ENCODE peak calls at places on chromosomes 12 and 14, in ten cellular contexts. Q is prostate gland, F is fibroblast of mammary gland, L is HFF-Myc, R is AG10803, O is SK-N-SH, U is foreskin fibroblast, G is GM23338, I is transverse colon, E is endothelial cell. Y is an unnamed sample.

GRCh38 chr14:52443506-52443905 is 108.8 kb downstream of the TXNDC16 start:
- DNase-seq in O (no peak), F (peak; percentile 44), I (no peak), G (no peak), E (no peak), R (peak; percentile 6), U (peak; percentile 53), L (no peak), Q (no peak), Y (no peak)

GRCh38 chr14:68076451-68076850 is 256.9 kb downstream of the RAD51B start:
- DNase-seq in E (no peak), I (no peak), U (peak; percentile 66), Q (no peak), L (no peak), O (no peak), F (peak; percentile 22), G (no peak), R (no peak), Y (no peak)

GRCh38 chr12:4870423-4870822 is 39.3 kb upstream of the KCNA1 start:
- DNase-seq in E (no peak), O (no peak), Q (no peak), R (no peak), G (no peak), F (no peak), I (no peak), U (no peak), L (no peak), Y (no peak)

GRCh38 chr14:30177776-30178175 is 250.1 kb upstream of the PRKD1 start:
- DNase-seq in G (no peak), I (no peak), O (no peak), R (peak; percentile 63), L (no peak), U (peak; percentile 44), E (no peak), F (peak; percentile 79), Q (no peak), Y (no peak)

GRCh38 chr12:63006536-63006935 is 71.6 kb upstream of the PPM1H start:
- DNase-seq in I (no peak), F (no peak), E (no peak), G (no peak), R (no peak), U (no peak), L (no peak), Q (no peak), O (no peak), Y (no peak)

GRCh38 chr14:33611405-33612183 is 339.3 kb downstream of the EGLN3 start:
- DNase-seq in O (no peak), E (no peak), L (no peak), U (peak; percentile 30), I (no peak), R (peak; percentile 24), F (peak; percentile 35), G (no peak), Q (no peak), Y (no peak)

GRCh38 chr12:70603044-70603443 is 34.2 kb downstream of the PTPRB start:
- DNase-seq in E (no peak), I (no peak), O (no peak), G (no peak), Q (no peak), R (peak; percentile 15), U (peak; percentile 58), L (no peak), F (no peak), Y (no peak)

GRCh38 chr14:24171422-24172260 is at the start of gene REC8:
- DNase-seq in O (peak; percentile 97), Q (peak; percentile 70), G (peak; percentile 100), L (no peak), E (peak; percentile 90), F (peak; percentile 68), U (peak; percentile 47), I (peak; percentile 74), R (no peak), Y (peak; percentile 82)

GRCh38 chr14:71923471-71923870 is 8.8 kb upstream of the RGS6 start:
- DNase-seq in L (no peak), U (no peak), F (no peak), E (no peak), I (no peak), R (no peak), Q (no peak), O (no peak), G (peak; percentile 59), Y (no peak)

GRCh38 chr12:59708484-59708883 is 112.7 kb downstream of the SLC16A7 start:
- DNase-seq in F (no peak), G (no peak), R (no peak), E (no peak), I (no peak), Q (no peak), U (no peak), L (no peak), O (no peak), Y (no peak)

GRCh38 chr12:67366530-67367196 is 97.5 kb downstream of the CAND1 start:
- DNase-seq in G (no peak), O (no peak), Q (no peak), F (peak; percentile 91), E (no peak), R (peak; percentile 99), L (peak; percentile 58), I (no peak), U (peak; percentile 95), Y (no peak)

GRCh38 chr14:77181603-77182437 is at the start of gene TMEM63C:
- DNase-seq in U (peak; percentile 15), L (no peak), Q (no peak), F (no peak), O (peak; percentile 94), R (no peak), G (peak; percentile 99), I (peak; percentile 85), E (peak; percentile 64), Y (peak; percentile 52)

GRCh38 chr12:108685469-108686247 is 45.7 kb downstream of the CORO1C start:
- DNase-seq in I (no peak), Q (no peak), U (no peak), E (no peak), F (no peak), L (no peak), G (no peak), R (no peak), O (no peak), Y (no peak)

GRCh38 chr12:39532448-39532847 is 87.2 kb downstream of the ABCD2 start:
- DNase-seq in G (no peak), U (no peak), Q (no peak), E (no peak), O (no peak), R (no peak), F (no peak), I (no peak), L (no peak), Y (no peak)

GRCh38 chr12:12671850-12672660 is 23.9 kb downstream of the GPR19 start:
- DNase-seq in F (peak; percentile 41), E (no peak), G (no peak), U (peak; percentile 58), L (no peak), R (peak; percentile 48), Q (no peak), I (no peak), O (no peak), Y (no peak)

GRCh38 chr12:4858385-4858784 is 51.3 kb upstream of the KCNA1 start:
- DNase-seq in F (no peak), L (no peak), G (peak; percentile 65), U (peak; percentile 6), E (peak; percentile 42), I (no peak), O (peak; percentile 20), Q (peak; percentile 22), R (no peak), Y (no peak)

GRCh38 chr12:6180300-6181051 is 19.7 kb upstream of the CD9 start:
- DNase-seq in U (peak; percentile 95), O (no peak), L (no peak), E (no peak), R (peak; percentile 54), I (no peak), Q (no peak), G (no peak), F (peak; percentile 92), Y (peak; percentile 57)

GRCh38 chr14:23057757-23058653 is 685 bp upstream of the CDH24 start:
- DNase-seq in Q (peak; percentile 85), L (peak; percentile 59), E (peak; percentile 93), U (peak; percentile 92), O (peak; percentile 92), R (peak; percentile 70), F (peak; percentile 81), I (peak; percentile 92), G (peak; percentile 96), Y (peak; percentile 88)

GRCh38 chr14:61607570-61608244 is 87.6 kb upstream of the HIF1A start:
- DNase-seq in F (no peak), R (no peak), O (peak; percentile 66), Q (no peak), U (peak; percentile 33), G (peak; percentile 46), L (no peak), E (peak; percentile 15), I (no peak), Y (no peak)
- TF ChIP-seq CTCF in F (no peak), R (peak; percentile 7), O (peak; percentile 14), Q (no peak), U (no peak), G (peak; percentile 37), L (no peak), E (no peak), I (no peak), Y (no peak)

GRCh38 chr12:103833891-103834290 is 7.1 kb downstream of the NT5DC3 start:
- DNase-seq in F (no peak), R (no peak), O (no peak), L (no peak), U (peak; percentile 42), I (no peak), G (peak; percentile 47), E (no peak), Q (no peak), Y (no peak)
- TF ChIP-seq CTCF in F (peak; percentile 1), R (no peak), O (no peak), L (no peak), U (no peak), I (no peak), G (peak; percentile 47), E (no peak), Q (no peak), Y (no peak)

GRCh38 chr12:75774309-75775052 is 257.1 kb downstream of the PHLDA1 start:
- DNase-seq in L (no peak), O (no peak), I (no peak), G (no peak), R (no peak), F (no peak), E (no peak), Q (no peak), U (no peak), Y (no peak)
- TF ChIP-seq CTCF in L (no peak), O (no peak), I (no peak), G (no peak), R (no peak), F (no peak), E (no peak), Q (no peak), U (no peak), Y (no peak)

DNA sequence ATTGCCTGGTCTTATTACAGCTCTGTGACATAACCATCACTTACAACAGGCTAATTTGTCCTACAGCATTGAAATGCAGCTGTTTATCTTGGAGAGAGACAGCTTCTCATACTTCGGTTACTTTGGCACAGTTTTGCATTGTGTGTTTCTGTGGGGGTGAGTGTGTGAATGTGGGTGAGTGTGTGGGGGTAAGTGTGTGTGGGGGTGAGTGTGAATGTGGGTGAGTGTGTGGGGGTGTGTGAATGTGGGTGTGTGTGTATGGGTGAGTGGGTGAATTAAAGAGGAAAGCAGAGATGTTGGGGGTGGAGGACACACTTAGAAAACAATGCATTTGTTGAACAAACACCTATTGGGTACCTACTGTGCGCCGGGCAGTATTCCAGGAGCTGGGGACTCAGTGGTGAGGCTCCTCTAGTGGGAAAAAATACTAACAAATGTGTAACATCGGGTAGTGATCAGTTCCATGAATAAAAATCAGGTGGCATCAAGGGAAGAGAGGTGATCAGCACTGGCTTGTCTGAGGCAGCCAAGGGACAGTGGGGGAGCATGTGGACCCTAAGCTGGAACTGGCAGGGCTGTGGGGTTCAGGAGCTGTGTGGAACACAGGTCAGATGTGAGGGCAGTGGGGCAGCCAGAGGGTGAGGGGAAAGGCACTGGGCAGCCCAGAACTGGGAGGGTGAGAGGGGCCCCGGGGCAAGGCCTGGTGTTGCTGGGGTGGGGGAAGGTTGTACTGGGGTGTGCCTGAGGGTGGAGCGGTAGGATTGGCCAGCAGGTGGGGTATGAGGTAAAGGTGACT is 44.1 kb upstream of the AMN start:
- DNase-seq in E (no peak), I (peak; percentile 44), L (no peak), Q (no peak), R (no peak), O (no peak), G (peak; percentile 49), F (no peak), U (peak; percentile 19), Y (no peak)
- TF ChIP-seq CTCF in E (no peak), I (peak; percentile 25), L (no peak), Q (no peak), R (no peak), O (no peak), G (peak; percentile 57), F (no peak), U (no peak), Y (no peak)